ENCODE peak calls at places on chromosomes 7 and 10, in eight cellular contexts. F is suprapubic skin, O is GM23248, L is ELF-1, E is GM12892, S is NCI-H2029 treated with DMSO at 0.1 percent for 48 hours, R is psoas muscle, N is NCI-H1417. Q is an unnamed sample.

GRCh38 chr7:55245271-55245723 is 119.8 kb upstream of the LANCL2 start:
- DNase-seq in O (peak; percentile 92), L (peak; percentile 17), E (no peak), S (no peak), F (no peak), R (no peak), N (no peak), Q (no peak)

GRCh38 chr7:42677751-42678231 is 234.1 kb downstream of the C7orf25 start:
- DNase-seq in L (no peak), O (peak; percentile 94), S (no peak), F (no peak), R (no peak), E (no peak), N (no peak), Q (no peak)

GRCh38 chr7:158255156-158255555 is 332.5 kb downstream of the PTPRN2 start:
- DNase-seq in N (no peak), F (peak; percentile 49), O (no peak), S (no peak), L (no peak), E (no peak), R (no peak), Q (no peak)

GRCh38 chr10:116113721-116114501 is 159.1 kb downstream of the GFRA1 start:
- DNase-seq in E (no peak), R (no peak), F (no peak), N (no peak), S (no peak), O (peak; percentile 98), L (no peak), Q (no peak)

GRCh38 chr10:60778978-60779668 is 845 bp downstream of the CDK1 start:
- DNase-seq in E (no peak), O (peak; percentile 48), S (no peak), L (peak; percentile 56), R (no peak), F (no peak), N (no peak), Q (no peak)

GRCh38 chr10:78724846-78725245 is 343.9 kb upstream of the ZMIZ1 start:
- DNase-seq in L (no peak), R (no peak), F (no peak), O (no peak), N (no peak), E (no peak), S (no peak), Q (no peak)

GRCh38 chr7:18064242-18064838 is 36.7 kb upstream of the PRPS1L1 start:
- DNase-seq in R (no peak), L (peak; percentile 57), E (no peak), O (peak; percentile 24), S (no peak), F (no peak), N (no peak), Q (no peak)

GRCh38 chr7:130909161-130909836 is 175.3 kb upstream of the KLF14 start:
- DNase-seq in L (no peak), E (no peak), F (no peak), N (no peak), O (peak; percentile 45), S (no peak), R (no peak), Q (no peak)